ENCODE peak calls at places on chromosomes 7 and 10, in ten cellular contexts. Y is suprapubic skin, C is lower lobe of right lung, I is hepatocyte, M is NT2/D1, U is mucosa of descending colon, T is sigmoid colon, B is HCT116, D is adipocyte, A is body of pancreas. F is an unnamed sample. For H3K36me3 and H3K4me1, the result is how much of the 10 kb centered on the place peaks cover.

GRCh38 chr10:13758302-13758701 is 171.5 kb downstream of the PRPF18 start:
- DNase-seq in M (no peak), C (no peak), D (peak), T (no peak), A (no peak), Y (no peak), U (no peak), I (peak), B (peak), F (no peak)

GRCh38 chr7:150879345-150879744 is 27.0 kb downstream of the AOC1 start:
- DNase-seq in U (no peak), M (peak), D (no peak), B (no peak), C (no peak), A (no peak), Y (no peak), T (no peak), I (no peak), F (no peak)

GRCh38 chr10:86195521-86195920 is 171.1 kb downstream of the GRID1 start:
- DNase-seq in Y (peak), U (no peak), A (no peak), T (no peak), I (no peak), D (no peak), C (no peak), M (no peak), B (no peak), F (no peak)

GRCh38 chr7:48643420-48644013 is 280.8 kb upstream of the CDC14C start:
- DNase-seq in C (no peak), M (no peak), D (no peak), T (no peak), I (peak), A (no peak), B (no peak), U (no peak), Y (no peak), F (peak)

GRCh38 chr7:158802535-158803199 is 26.6 kb downstream of the ESYT2 start:
- DNase-seq in D (peak), A (no peak), B (no peak), M (no peak), U (no peak), Y (no peak), I (no peak), C (no peak), T (no peak), F (no peak)

GRCh38 chr10:133473270-133473669 is 19.5 kb downstream of the SCART1 start:
- DNase-seq in Y (no peak), B (no peak), D (no peak), I (no peak), U (no peak), A (no peak), C (no peak), T (no peak), M (no peak), F (no peak)

GRCh38 chr10:96613565-96613964 is 26.8 kb upstream of the TM9SF3 start:
- DNase-seq in Y (no peak), M (no peak), C (no peak), B (no peak), I (peak), U (no peak), T (no peak), D (peak), A (no peak), F (peak)

GRCh38 chr10:42975558-42976352 is 101.1 kb upstream of the RET start:
- DNase-seq in Y (peak), I (no peak), B (peak), A (peak), D (no peak), C (no peak), T (peak), U (no peak), M (no peak), F (no peak)

GRCh38 chr7:44982535-44982923 is 3.7 kb upstream of the MYO1G start:
- DNase-seq in D (no peak), M (no peak), U (no peak), T (no peak), Y (no peak), C (no peak), A (no peak), B (no peak), I (no peak), F (no peak)

GRCh38 chr10:16195178-16195769 is 241.5 kb upstream of the PTER start:
- DNase-seq in I (no peak), Y (no peak), D (no peak), T (no peak), C (no peak), B (no peak), U (no peak), M (no peak), A (no peak), F (peak)

GRCh38 chr7:3200504-3200903 is 100.5 kb upstream of the SDK1 start:
- DNase-seq in A (peak), D (peak), Y (peak), T (peak), U (peak), C (no peak), I (peak), B (peak), M (peak), F (peak)

GRCh38 chr7:42152353-42153205 is 84.4 kb downstream of the GLI3 start:
- DNase-seq in T (no peak), B (no peak), C (no peak), M (no peak), A (no peak), D (no peak), U (no peak), Y (no peak), I (no peak), F (no peak)

GRCh38 chr7:69635572-69636190 is 37.4 kb downstream of the AUTS2 start:
- DNase-seq in B (no peak), M (no peak), U (no peak), T (no peak), A (no peak), C (no peak), I (no peak), Y (no peak), D (no peak), F (no peak)

GRCh38 chr7:17941171-17941490 is 837 bp upstream of the SNX13 start:
- DNase-seq in U (peak), D (peak), Y (no peak), I (peak), T (no peak), B (no peak), A (no peak), M (no peak), C (no peak), F (peak)

GRCh38 chr7:99573257-99573656 is 14.8 kb downstream of the ZNF655 start:
- DNase-seq in C (no peak), D (no peak), M (no peak), Y (no peak), I (no peak), A (no peak), U (no peak), T (no peak), B (no peak), F (no peak)
- H3K36me3 ChIP-seq in C (half or more), D (half or more), M (half or more), Y (under half), I (under half), A (under half), U (under half), T (under half), B (under half), F (under half)

GRCh38 chr10:124639646-124640045 is 104.5 kb downstream of the FAM53B start:
- DNase-seq in I (no peak), C (no peak), D (no peak), U (no peak), B (no peak), Y (no peak), T (no peak), A (no peak), M (no peak), F (no peak)

GRCh38 chr10:124640538-124641231 is 103.5 kb downstream of the FAM53B start:
- DNase-seq in C (peak), T (no peak), D (no peak), U (no peak), Y (no peak), M (no peak), A (no peak), B (no peak), I (no peak), F (no peak)

GRCh38 chr10:124640056-124640455 is 104.1 kb downstream of the FAM53B start:
- DNase-seq in U (no peak), I (no peak), T (no peak), C (no peak), B (no peak), M (no peak), Y (no peak), A (no peak), D (no peak), F (no peak)

GRCh38 chr10:124637746-124638145 is 106.4 kb downstream of the FAM53B start:
- DNase-seq in I (no peak), U (no peak), M (no peak), D (no peak), Y (no peak), T (no peak), A (no peak), C (no peak), B (no peak), F (no peak)

GRCh38 chr10:124639206-124639605 is 105.0 kb downstream of the FAM53B start:
- DNase-seq in U (no peak), M (no peak), D (no peak), A (no peak), Y (no peak), B (no peak), T (no peak), C (no peak), I (no peak), F (no peak)
- H3K4me1 ChIP-seq in U (under half), M (under half), D (under half), A (under half), Y (half or more), B (under half), T (under half), C (half or more), I (under half), F (under half)

GRCh38 chr7:106032295-106032694 is 69.2 kb downstream of the CDHR3 start:
- DNase-seq in Y (no peak), C (no peak), D (no peak), B (no peak), A (no peak), M (no peak), I (no peak), T (peak), U (no peak), F (no peak)

GRCh38 chr7:106031271-106032029 is 68.4 kb downstream of the CDHR3 start:
- DNase-seq in U (no peak), A (no peak), T (peak), Y (no peak), C (no peak), M (peak), I (peak), D (no peak), B (no peak), F (no peak)

GRCh38 chr7:106026101-106026500 is 63.0 kb downstream of the CDHR3 start:
- DNase-seq in U (no peak), C (no peak), M (no peak), B (no peak), Y (no peak), I (no peak), T (no peak), D (no peak), A (no peak), F (no peak)

GRCh38 chr7:106029941-106030340 is 66.9 kb downstream of the CDHR3 start:
- DNase-seq in A (no peak), C (no peak), M (no peak), D (no peak), B (no peak), U (no peak), Y (no peak), T (peak), I (no peak), F (no peak)

GRCh38 chr7:106029448-106029847 is 66.4 kb downstream of the CDHR3 start:
- DNase-seq in M (no peak), B (no peak), D (no peak), C (no peak), A (no peak), I (no peak), T (peak), Y (no peak), U (no peak), F (no peak)
- H3K36me3 ChIP-seq in M (under half), B (under half), D (under half), C (under half), A (under half), I (under half), T (under half), Y (under half), U (under half), F (under half)

GRCh38 chr10:121741246-121741645 is 143.0 kb upstream of the FGFR2 start:
- DNase-seq in Y (no peak), C (no peak), I (no peak), D (no peak), T (no peak), U (no peak), M (no peak), A (no peak), B (no peak), F (no peak)
- H3K4me1 ChIP-seq in Y (under half), C (under half), I (under half), D (under half), T (under half), U (under half), M (under half), A (under half), B (under half), F (under half)

GRCh38 chr10:21827308-21827707 is 176.2 kb downstream of the DNAJC1 start:
- DNase-seq in I (no peak), A (no peak), D (no peak), T (no peak), U (no peak), Y (no peak), C (no peak), M (no peak), B (no peak), F (no peak)

GRCh38 chr10:21823617-21824016 is 179.9 kb downstream of the DNAJC1 start:
- DNase-seq in B (no peak), M (no peak), I (no peak), D (no peak), Y (no peak), C (no peak), A (no peak), T (no peak), U (no peak), F (no peak)

GRCh38 chr10:21825345-21825744 is 178.2 kb downstream of the DNAJC1 start:
- DNase-seq in T (no peak), I (no peak), C (no peak), U (no peak), Y (no peak), B (no peak), M (no peak), D (no peak), A (no peak), F (no peak)

GRCh38 chr10:21826725-21827124 is 176.8 kb downstream of the DNAJC1 start:
- DNase-seq in I (no peak), M (no peak), A (no peak), D (no peak), C (no peak), Y (no peak), B (no peak), U (no peak), T (no peak), F (no peak)

GRCh38 chr10:21824409-21824808 is 179.1 kb downstream of the DNAJC1 start:
- DNase-seq in Y (no peak), A (no peak), I (no peak), M (no peak), C (no peak), B (no peak), U (no peak), D (no peak), T (no peak), F (no peak)
- H3K36me3 ChIP-seq in Y (under half), A (under half), I (under half), M (under half), C (under half), B (under half), U (under half), D (under half), T (under half), F (under half)

DNA sequence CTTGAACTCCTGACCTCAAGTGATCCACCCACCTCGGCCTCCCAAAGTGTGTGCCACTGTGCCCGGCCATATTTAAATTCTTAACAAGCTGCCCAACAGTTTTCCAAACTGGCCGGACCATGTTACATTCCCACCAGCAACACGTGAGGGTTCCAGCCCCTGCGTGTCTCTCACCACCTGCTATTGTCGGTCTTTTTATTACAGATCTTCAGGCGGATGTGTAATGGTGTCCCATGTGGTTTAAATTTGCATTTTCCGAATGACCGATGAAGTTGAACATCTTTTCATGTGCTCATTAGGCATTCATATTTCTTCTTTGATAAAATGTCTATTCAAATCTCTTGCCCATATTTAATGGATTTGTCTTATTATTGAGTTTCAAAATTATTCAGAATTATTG is 11.5 kb downstream of the ELFN1 start:
- DNase-seq in I (no peak), U (no peak), B (no peak), M (no peak), T (peak), A (no peak), Y (peak), D (no peak), C (no peak), F (no peak)
- H3K4me1 ChIP-seq in I (under half), U (under half), B (under half), M (under half), T (under half), A (under half), Y (under half), D (under half), C (under half), F (under half)

GRCh38 chr10:125940515-125940914 is 44.2 kb downstream of the FANK1 start:
- DNase-seq in Y (no peak), M (no peak), A (peak), B (no peak), C (no peak), D (no peak), T (no peak), I (no peak), U (no peak), F (no peak)

GRCh38 chr10:125933693-125934092 is 37.3 kb downstream of the FANK1 start:
- DNase-seq in U (no peak), A (no peak), Y (no peak), C (no peak), T (no peak), B (no peak), D (no peak), I (no peak), M (no peak), F (no peak)

DNA sequence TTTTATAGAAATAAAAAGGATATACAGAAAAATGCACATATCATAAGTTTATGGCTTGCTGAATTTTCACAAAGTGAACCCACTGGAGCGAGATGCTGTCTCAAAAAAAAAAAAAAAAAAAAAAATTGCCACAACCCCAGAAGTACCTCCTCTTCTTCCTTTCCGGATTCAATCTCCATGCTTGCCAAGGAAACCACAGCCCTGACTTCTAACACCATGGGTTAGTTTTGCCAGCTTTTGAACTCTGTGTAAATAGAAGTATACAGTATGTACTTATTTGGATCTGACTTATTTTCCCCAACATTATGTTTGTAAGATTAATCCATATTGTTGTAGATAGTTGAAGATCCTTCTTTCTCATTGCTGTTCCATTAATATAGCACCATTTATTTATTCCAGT is 40.0 kb downstream of the FANK1 start:
- DNase-seq in T (no peak), I (no peak), M (no peak), B (no peak), U (no peak), A (no peak), C (no peak), Y (no peak), D (no peak), F (no peak)
- H3K36me3 ChIP-seq in T (under half), I (under half), M (under half), B (under half), U (under half), A (under half), C (under half), Y (under half), D (under half), F (under half)

DNA sequence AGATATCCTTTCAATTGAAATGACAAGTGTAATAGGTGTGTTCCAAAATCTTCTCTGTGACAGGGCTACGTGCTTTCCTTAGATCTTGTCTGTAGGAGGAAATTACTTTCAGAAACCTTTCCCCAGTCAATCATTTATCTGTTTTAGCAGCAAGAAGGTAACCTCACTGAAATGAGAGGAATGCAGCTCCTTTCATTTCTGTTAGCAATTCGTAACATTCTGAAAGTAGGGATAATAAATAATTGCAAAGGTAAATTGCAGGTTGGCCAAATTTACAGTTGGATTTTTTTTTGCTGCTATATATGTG is 245.3 kb downstream of the CELF2 start:
- DNase-seq in U (no peak), Y (no peak), I (no peak), B (no peak), D (no peak), T (no peak), A (no peak), M (no peak), C (no peak), F (no peak)
- H3K4me1 ChIP-seq in U (under half), Y (under half), I (under half), B (under half), D (under half), T (under half), A (under half), M (under half), C (under half), F (under half)